ENCODE peak calls at places on chromosomes 4 and X, in seven cellular contexts. J, C, K, S, V, G and Q are unnamed samples.

GRCh38 chrX:53279296-53280237 is 1.8 kb downstream of the IQSEC2 start:
- DNase-seq in S (no peak), G (no peak), C (no peak), V (no peak), K (no peak), J (no peak), Q (no peak)

GRCh38 chr4:77493120-77493767 is 112.4 kb upstream of the CXCL13 start:
- DNase-seq in K (no peak), G (no peak), J (no peak), C (no peak), V (peak), S (no peak), Q (no peak)

GRCh38 chr4:171353535-171353934 is 459.7 kb upstream of the GALNTL6 start:
- DNase-seq in V (no peak), S (no peak), K (no peak), J (no peak), G (no peak), C (no peak), Q (no peak)

GRCh38 chr4:43047044-43047443 is 154.5 kb downstream of the GRXCR1 start:
- DNase-seq in V (no peak), J (no peak), S (no peak), C (no peak), G (no peak), K (no peak), Q (no peak)

GRCh38 chrX:131671714-131672113 is 127.8 kb downstream of the OR13H1 start:
- DNase-seq in C (no peak), S (no peak), G (no peak), V (no peak), K (no peak), J (no peak), Q (no peak)

GRCh38 chr4:3304831-3305609 is 12.2 kb downstream of the RGS12 start:
- DNase-seq in K (no peak), S (no peak), J (no peak), V (no peak), G (peak), C (peak), Q (no peak)

GRCh38 chrX:149713279-149714050 is 1.6 kb downstream of the MAGEA11 start:
- DNase-seq in C (no peak), V (no peak), K (no peak), S (no peak), G (no peak), J (no peak), Q (no peak)

GRCh38 chr4:168183717-168184571 is 91.6 kb downstream of the ANXA10 start:
- DNase-seq in C (no peak), V (peak), S (peak), J (no peak), K (no peak), G (no peak), Q (peak)

GRCh38 chrX:23901065-23901464 is 6.7 kb downstream of the APOO start:
- DNase-seq in K (peak), J (no peak), V (no peak), G (no peak), C (no peak), S (peak), Q (no peak)

GRCh38 chrX:46978341-46979291 is 66.4 kb downstream of the JADE3 start:
- DNase-seq in V (peak), C (peak), J (no peak), G (peak), K (peak), S (peak), Q (peak)

GRCh38 chr4:152090543-152090942 is 329.7 kb upstream of the GATB start:
- DNase-seq in C (no peak), G (peak), V (no peak), S (no peak), J (no peak), K (no peak), Q (no peak)

GRCh38 chrX:1483843-1484637 is 31.3 kb upstream of the ASMTL start:
- DNase-seq in G (no peak), V (peak), K (no peak), S (no peak), C (peak), J (no peak), Q (peak)

GRCh38 chr4:108399610-108400265 is 220.6 kb upstream of the RPL34 start:
- DNase-seq in G (no peak), J (no peak), C (no peak), V (no peak), K (no peak), S (no peak), Q (no peak)

GRCh38 chrX:11239230-11239629 is 54.0 kb upstream of the AMELX start:
- DNase-seq in V (no peak), K (no peak), S (no peak), J (no peak), G (no peak), C (no peak), Q (peak)

GRCh38 chr4:139972305-139972704 is 181.7 kb downstream of the MAML3 start:
- DNase-seq in G (no peak), C (no peak), S (no peak), J (no peak), K (no peak), V (no peak), Q (no peak)

GRCh38 chr4:5142726-5143125 is 91.4 kb downstream of the STK32B start:
- DNase-seq in G (peak), S (peak), C (no peak), V (no peak), J (no peak), K (no peak), Q (no peak)

GRCh38 chr4:168712316-168712855 is 215.5 kb downstream of the PALLD start:
- DNase-seq in C (no peak), G (no peak), V (no peak), K (no peak), J (no peak), S (no peak), Q (no peak)

GRCh38 chr4:140858897-140859296 is 102.7 kb upstream of the TBC1D9 start:
- DNase-seq in G (no peak), C (no peak), K (no peak), S (no peak), J (no peak), V (no peak), Q (no peak)

GRCh38 chr4:163482197-163482596 is 8.6 kb upstream of the TKTL2 start:
- DNase-seq in V (peak), J (no peak), K (no peak), S (no peak), G (no peak), C (no peak), Q (peak)

GRCh38 chrX:133985164-133986007 is at the start of gene GPC3:
- DNase-seq in J (peak), C (peak), K (no peak), G (peak), V (no peak), S (peak), Q (peak)

GRCh38 chrX:128020701-128021100 is 31.5 kb downstream of the ACTRT1 start:
- DNase-seq in J (no peak), G (no peak), C (no peak), S (peak), V (no peak), K (no peak), Q (no peak)

GRCh38 chr4:137610960-137611359 is 78.7 kb upstream of the PCDH18 start:
- DNase-seq in K (no peak), C (no peak), S (no peak), V (no peak), J (no peak), G (peak), Q (no peak)
- TF ChIP-seq CTCF in K (peak), C (no peak), S (no peak), V (peak), J (peak), G (peak), Q (no peak)

GRCh38 chr4:113908829-113909228 is 70.6 kb downstream of the ARSJ start:
- DNase-seq in S (no peak), G (no peak), K (no peak), J (no peak), V (no peak), C (no peak), Q (no peak)
- TF ChIP-seq CTCF in S (no peak), G (no peak), K (no peak), J (no peak), V (peak), C (no peak), Q (peak)

DNA sequence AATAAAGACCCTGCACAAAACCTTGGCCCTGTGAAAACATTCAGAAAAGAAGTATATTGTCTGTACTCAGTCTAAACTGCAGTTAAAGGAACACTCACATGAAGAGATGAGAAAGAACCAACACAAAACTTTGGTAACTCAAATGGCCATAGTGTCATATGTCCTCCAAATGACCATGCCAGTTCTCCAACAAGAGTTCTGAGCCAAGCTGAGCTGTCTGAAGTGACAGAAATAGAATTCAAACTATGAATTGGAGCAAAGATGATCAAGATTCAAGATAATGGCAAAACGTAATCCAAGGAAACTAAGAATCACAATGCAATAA is 739.3 kb upstream of the NDST4 start:
- DNase-seq in J (no peak), V (no peak), G (no peak), K (no peak), C (no peak), S (no peak), Q (no peak)
- TF ChIP-seq CTCF in J (no peak), V (no peak), G (peak), K (no peak), C (no peak), S (no peak), Q (no peak)

GRCh38 chr4:93865650-93866049 is 37.1 kb downstream of the ATOH1 start:
- DNase-seq in C (no peak), K (no peak), G (no peak), S (no peak), J (no peak), V (no peak), Q (no peak)
- TF ChIP-seq CTCF in C (no peak), K (no peak), G (peak), S (no peak), J (peak), V (peak), Q (no peak)